ENCODE peak calls at places on chromosomes 1 and 21, in four cellular contexts. One of them, this sample, is unnamed.

GRCh38 chr1:47816325-47817071 is 180.7 kb downstream of the TRABD2B start:
- DNase-seq in endothelial cell: no peak
- DNase-seq in CD8-positive, alpha-beta T cell: no peak
- DNase-seq in brain microvascular endothelial cell: no peak
- DNase-seq in this sample: no peak

GRCh38 chr1:181258971-181259745 is 170.7 kb downstream of the IER5 start:
- DNase-seq in endothelial cell: no peak
- DNase-seq in CD8-positive, alpha-beta T cell: no peak
- DNase-seq in brain microvascular endothelial cell: no peak
- DNase-seq in this sample: no peak

GRCh38 chr1:234431255-234431654 is 47.7 kb downstream of the TARBP1 start:
- DNase-seq in endothelial cell: no peak
- DNase-seq in CD8-positive, alpha-beta T cell: no peak
- DNase-seq in brain microvascular endothelial cell: no peak
- DNase-seq in this sample: no peak

GRCh38 chr1:60394436-60394835 is 320.9 kb upstream of the C1orf87 start:
- DNase-seq in endothelial cell: no peak
- DNase-seq in CD8-positive, alpha-beta T cell: no peak
- DNase-seq in brain microvascular endothelial cell: no peak
- DNase-seq in this sample: no peak

GRCh38 chr1:227959325-227959860 is 11.7 kb upstream of the WNT9A start:
- DNase-seq in endothelial cell: no peak
- DNase-seq in CD8-positive, alpha-beta T cell: no peak
- DNase-seq in brain microvascular endothelial cell: no peak
- DNase-seq in this sample: no peak

GRCh38 chr1:950881-951280 is 8.2 kb downstream of the NOC2L start:
- DNase-seq in endothelial cell: no peak
- DNase-seq in CD8-positive, alpha-beta T cell: no peak
- DNase-seq in brain microvascular endothelial cell: no peak
- DNase-seq in this sample: no peak

GRCh38 chr1:81921344-81921743 is 120.6 kb downstream of the ADGRL2 start:
- DNase-seq in endothelial cell: no peak
- DNase-seq in CD8-positive, alpha-beta T cell: no peak
- DNase-seq in brain microvascular endothelial cell: no peak
- DNase-seq in this sample: no peak

GRCh38 chr1:238340989-238341388 is 450.3 kb upstream of the ZP4 start:
- DNase-seq in endothelial cell: no peak
- DNase-seq in CD8-positive, alpha-beta T cell: no peak
- DNase-seq in brain microvascular endothelial cell: no peak
- DNase-seq in this sample: no peak

GRCh38 chr21:26843912-26844257 is 1.3 kb downstream of the ADAMTS1 start:
- DNase-seq in endothelial cell: no peak
- DNase-seq in CD8-positive, alpha-beta T cell: no peak
- DNase-seq in brain microvascular endothelial cell: peak; percentile 60
- DNase-seq in this sample: no peak

GRCh38 chr21:42794551-42794950 is 84.8 kb downstream of the WDR4 start:
- DNase-seq in endothelial cell: no peak
- DNase-seq in CD8-positive, alpha-beta T cell: no peak
- DNase-seq in brain microvascular endothelial cell: no peak
- DNase-seq in this sample: no peak

GRCh38 chr1:186188004-186188539 is 187.0 kb downstream of the TPR start:
- DNase-seq in endothelial cell: no peak
- DNase-seq in CD8-positive, alpha-beta T cell: no peak
- DNase-seq in brain microvascular endothelial cell: peak; percentile 94
- DNase-seq in this sample: no peak

GRCh38 chr1:181655756-181656155 is 172.4 kb downstream of the CACNA1E start:
- DNase-seq in endothelial cell: no peak
- DNase-seq in CD8-positive, alpha-beta T cell: no peak
- DNase-seq in brain microvascular endothelial cell: no peak
- DNase-seq in this sample: no peak

GRCh38 chr1:248421384-248421783 is 18.5 kb downstream of the OR2T1 start:
- DNase-seq in endothelial cell: no peak
- DNase-seq in CD8-positive, alpha-beta T cell: no peak
- DNase-seq in brain microvascular endothelial cell: no peak
- DNase-seq in this sample: no peak

GRCh38 chr1:61442456-61443013 is 282.4 kb downstream of the TM2D1 start:
- DNase-seq in endothelial cell: no peak
- DNase-seq in CD8-positive, alpha-beta T cell: no peak
- DNase-seq in brain microvascular endothelial cell: no peak
- DNase-seq in this sample: no peak

GRCh38 chr1:65075123-65075976 is 72.7 kb upstream of the AK4 start:
- DNase-seq in endothelial cell: peak; percentile 52
- DNase-seq in CD8-positive, alpha-beta T cell: peak; percentile 27
- DNase-seq in brain microvascular endothelial cell: peak; percentile 58
- DNase-seq in this sample: peak; percentile 41

GRCh38 chr1:181423301-181423918 is 59.9 kb upstream of the CACNA1E start:
- DNase-seq in endothelial cell: peak; percentile 64
- DNase-seq in CD8-positive, alpha-beta T cell: no peak
- DNase-seq in brain microvascular endothelial cell: peak; percentile 48
- DNase-seq in this sample: peak; percentile 43

GRCh38 chr1:47477595-47478080 is 39.8 kb downstream of the FOXD2 start:
- DNase-seq in endothelial cell: no peak
- DNase-seq in CD8-positive, alpha-beta T cell: no peak
- DNase-seq in brain microvascular endothelial cell: no peak
- DNase-seq in this sample: no peak

GRCh38 chr21:44199448-44199847 is 41.3 kb downstream of the ICOSLG start:
- DNase-seq in endothelial cell: no peak
- DNase-seq in CD8-positive, alpha-beta T cell: no peak
- DNase-seq in brain microvascular endothelial cell: no peak
- DNase-seq in this sample: no peak

GRCh38 chr1:200917291-200917817 is 22.7 kb downstream of the INAVA start:
- DNase-seq in endothelial cell: no peak
- DNase-seq in CD8-positive, alpha-beta T cell: no peak
- DNase-seq in brain microvascular endothelial cell: no peak
- DNase-seq in this sample: no peak

GRCh38 chr1:184283999-184284398 is 102.8 kb upstream of the C1orf21 start:
- DNase-seq in endothelial cell: no peak
- DNase-seq in CD8-positive, alpha-beta T cell: no peak
- DNase-seq in brain microvascular endothelial cell: peak; percentile 84
- DNase-seq in this sample: no peak

GRCh38 chr1:242055921-242056320 is 57.0 kb upstream of the MAP1LC3C start:
- DNase-seq in endothelial cell: no peak
- DNase-seq in CD8-positive, alpha-beta T cell: no peak
- DNase-seq in brain microvascular endothelial cell: no peak
- DNase-seq in this sample: no peak

GRCh38 chr21:39724944-39725343 is 20.0 kb upstream of the IGSF5 start:
- DNase-seq in endothelial cell: no peak
- DNase-seq in CD8-positive, alpha-beta T cell: no peak
- DNase-seq in brain microvascular endothelial cell: no peak
- DNase-seq in this sample: no peak

GRCh38 chr1:106254748-106255147 is 801.7 kb upstream of the PRMT6 start:
- DNase-seq in endothelial cell: no peak
- DNase-seq in CD8-positive, alpha-beta T cell: no peak
- DNase-seq in brain microvascular endothelial cell: no peak
- DNase-seq in this sample: no peak

GRCh38 chr21:46063734-46064680 is 33.9 kb upstream of the COL6A2 start:
- DNase-seq in endothelial cell: no peak
- DNase-seq in CD8-positive, alpha-beta T cell: no peak
- DNase-seq in brain microvascular endothelial cell: no peak
- DNase-seq in this sample: no peak

GRCh38 chr1:213987422-213987875 is 324 bp upstream of the PROX1 start:
- DNase-seq in endothelial cell: no peak
- DNase-seq in CD8-positive, alpha-beta T cell: no peak
- DNase-seq in brain microvascular endothelial cell: no peak
- DNase-seq in this sample: no peak

GRCh38 chr1:213986925-213987250 is 885 bp upstream of the PROX1 start:
- DNase-seq in endothelial cell: no peak
- DNase-seq in CD8-positive, alpha-beta T cell: no peak
- DNase-seq in brain microvascular endothelial cell: no peak
- DNase-seq in this sample: no peak

GRCh38 chr1:213989071-213989739 is 1.4 kb downstream of the PROX1 start:
- DNase-seq in endothelial cell: no peak
- DNase-seq in CD8-positive, alpha-beta T cell: no peak
- DNase-seq in brain microvascular endothelial cell: no peak
- DNase-seq in this sample: peak; percentile 50

GRCh38 chr1:213988639-213989070 is 882 bp downstream of the PROX1 start:
- DNase-seq in endothelial cell: no peak
- DNase-seq in CD8-positive, alpha-beta T cell: no peak
- DNase-seq in brain microvascular endothelial cell: no peak
- DNase-seq in this sample: peak; percentile 41

DNA sequence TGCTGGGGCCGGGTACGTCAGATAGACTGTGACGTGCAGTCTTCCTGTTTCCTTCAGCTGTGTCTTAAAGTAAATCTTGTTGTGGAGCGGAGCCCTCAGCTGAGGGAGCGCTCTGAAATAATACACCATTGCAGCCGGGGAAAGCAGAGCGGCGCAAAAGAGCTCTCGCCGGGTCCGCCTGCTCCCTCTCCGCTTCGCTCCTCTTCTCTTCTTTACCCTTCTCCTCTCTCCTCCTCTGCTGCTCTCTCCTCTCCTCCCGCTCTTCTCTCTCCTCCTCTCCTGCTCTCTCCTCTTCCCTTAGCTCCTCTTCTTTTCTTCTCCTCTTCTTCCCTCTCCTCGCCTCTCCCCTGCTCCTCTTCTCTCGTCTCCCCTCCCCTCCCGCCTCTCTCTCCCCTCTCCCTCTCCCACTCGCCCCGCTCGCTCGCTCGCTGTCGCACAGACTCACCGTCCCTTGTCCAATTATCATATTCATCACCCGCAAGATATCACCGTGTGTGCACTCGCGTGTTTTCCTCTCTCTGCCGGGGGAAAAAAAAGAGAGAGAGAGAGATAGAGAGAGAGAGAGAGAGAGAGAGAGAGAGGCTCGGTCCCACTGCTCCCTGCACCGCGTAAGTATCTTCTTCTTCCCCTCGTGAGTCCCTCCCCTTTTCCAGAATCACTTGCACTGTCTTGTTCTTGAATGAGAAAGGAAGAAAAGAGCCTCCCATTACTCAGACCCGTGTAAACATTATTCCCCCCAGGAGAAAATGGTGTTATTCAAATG is at the start of gene PROX1:
- DNase-seq in endothelial cell: peak; percentile 79
- DNase-seq in CD8-positive, alpha-beta T cell: no peak
- DNase-seq in brain microvascular endothelial cell: peak; percentile 68
- DNase-seq in this sample: peak; percentile 84
- TF ChIP-seq CTCF in endothelial cell: no peak
- TF ChIP-seq CTCF in CD8-positive, alpha-beta T cell: no peak
- TF ChIP-seq CTCF in brain microvascular endothelial cell: peak; percentile 11
- TF ChIP-seq CTCF in this sample: no peak

GRCh38 chr1:11518016-11518670 is 39.2 kb downstream of the DISP3 start:
- DNase-seq in endothelial cell: no peak
- DNase-seq in CD8-positive, alpha-beta T cell: no peak
- DNase-seq in brain microvascular endothelial cell: no peak
- DNase-seq in this sample: no peak

GRCh38 chr1:11516961-11517635 is 38.1 kb downstream of the DISP3 start:
- DNase-seq in endothelial cell: no peak
- DNase-seq in CD8-positive, alpha-beta T cell: no peak
- DNase-seq in brain microvascular endothelial cell: no peak
- DNase-seq in this sample: no peak

GRCh38 chr1:11518791-11519628 is 40.1 kb downstream of the DISP3 start:
- DNase-seq in endothelial cell: no peak
- DNase-seq in CD8-positive, alpha-beta T cell: no peak
- DNase-seq in brain microvascular endothelial cell: no peak
- DNase-seq in this sample: no peak

GRCh38 chr1:11514366-11514765 is 35.4 kb downstream of the DISP3 start:
- DNase-seq in endothelial cell: no peak
- DNase-seq in CD8-positive, alpha-beta T cell: no peak
- DNase-seq in brain microvascular endothelial cell: no peak
- DNase-seq in this sample: no peak

GRCh38 chr1:11515403-11516300 is 36.7 kb downstream of the DISP3 start:
- DNase-seq in endothelial cell: no peak
- DNase-seq in CD8-positive, alpha-beta T cell: no peak
- DNase-seq in brain microvascular endothelial cell: no peak
- DNase-seq in this sample: no peak
- TF ChIP-seq CTCF in endothelial cell: no peak
- TF ChIP-seq CTCF in CD8-positive, alpha-beta T cell: no peak
- TF ChIP-seq CTCF in brain microvascular endothelial cell: no peak
- TF ChIP-seq CTCF in this sample: no peak

DNA sequence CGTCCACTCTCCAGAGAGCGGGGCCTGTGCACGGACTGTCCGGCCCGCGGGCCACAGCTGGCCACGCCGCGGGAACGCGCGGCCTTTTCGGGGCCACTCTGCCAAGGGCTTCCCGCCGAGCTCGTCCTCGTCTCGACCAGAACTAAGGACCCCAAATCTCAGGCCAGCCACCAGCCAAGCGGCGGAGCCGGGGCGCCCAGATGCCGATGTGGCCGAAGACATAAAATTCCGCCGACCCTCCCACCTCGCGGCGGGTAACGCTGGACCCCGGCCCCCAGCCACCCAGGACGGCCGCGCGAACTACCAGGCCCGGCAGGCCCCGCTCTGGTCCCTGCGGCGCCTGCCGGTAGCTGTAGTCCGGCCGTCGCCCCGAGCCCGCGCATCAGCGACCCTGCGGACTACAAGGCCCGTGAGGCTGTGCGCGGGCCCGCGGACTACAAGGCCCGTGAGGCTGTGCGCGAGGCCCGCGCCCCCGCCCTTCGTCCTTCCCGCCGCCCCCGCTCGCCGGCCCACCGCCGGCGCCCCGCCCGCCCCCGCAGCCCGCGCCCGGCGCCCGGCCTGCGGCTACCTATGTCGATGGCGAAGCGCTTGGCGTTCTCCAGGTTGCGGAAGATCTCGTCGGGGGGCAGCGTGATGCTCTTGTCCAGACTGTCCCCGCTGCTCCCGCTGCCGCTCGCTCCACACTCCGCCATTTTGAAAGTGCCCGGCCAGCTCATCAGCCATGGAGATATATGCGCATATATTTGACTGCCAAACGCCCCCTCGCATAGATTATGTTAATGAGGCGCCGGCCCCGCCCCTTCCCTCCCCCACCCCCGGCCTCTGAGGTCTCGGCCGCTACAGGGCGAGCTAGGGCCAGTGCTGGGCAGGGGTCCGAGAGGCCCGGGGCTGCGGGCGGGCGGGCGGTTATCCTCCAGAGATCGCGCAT is at the start of gene PANK4:
- DNase-seq in endothelial cell: peak; percentile 91
- DNase-seq in CD8-positive, alpha-beta T cell: peak; percentile 77
- DNase-seq in brain microvascular endothelial cell: peak; percentile 89
- DNase-seq in this sample: peak; percentile 93
- TF ChIP-seq CTCF in endothelial cell: no peak
- TF ChIP-seq CTCF in CD8-positive, alpha-beta T cell: no peak
- TF ChIP-seq CTCF in brain microvascular endothelial cell: no peak
- TF ChIP-seq CTCF in this sample: no peak

GRCh38 chr1:190649553-190649952 is 171.9 kb upstream of the BRINP3 start:
- DNase-seq in endothelial cell: no peak
- DNase-seq in CD8-positive, alpha-beta T cell: no peak
- DNase-seq in brain microvascular endothelial cell: no peak
- DNase-seq in this sample: no peak
- TF ChIP-seq CTCF in endothelial cell: no peak
- TF ChIP-seq CTCF in CD8-positive, alpha-beta T cell: peak; percentile 35
- TF ChIP-seq CTCF in brain microvascular endothelial cell: no peak
- TF ChIP-seq CTCF in this sample: no peak

DNA sequence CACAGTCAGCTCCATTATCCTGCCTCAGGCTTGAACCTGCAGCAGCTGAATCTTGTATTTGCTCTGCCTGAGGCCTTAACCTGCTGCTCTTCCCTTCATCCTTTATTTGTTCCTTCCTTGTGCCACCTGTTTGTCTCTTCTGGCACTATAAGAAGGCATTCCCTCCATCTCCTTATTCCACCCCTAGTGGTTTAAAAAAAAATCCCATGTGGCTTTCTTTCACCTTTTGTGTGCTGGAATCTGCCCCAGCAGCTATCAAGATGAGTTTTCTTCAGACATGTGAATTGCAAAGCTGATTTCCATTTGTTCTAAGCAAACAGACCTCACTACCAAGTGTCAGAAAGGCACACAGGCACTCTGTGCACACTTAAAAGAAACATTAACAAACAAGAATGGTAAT is 294.6 kb downstream of the TTLL7 start:
- DNase-seq in endothelial cell: no peak
- DNase-seq in CD8-positive, alpha-beta T cell: no peak
- DNase-seq in brain microvascular endothelial cell: no peak
- DNase-seq in this sample: no peak
- TF ChIP-seq CTCF in endothelial cell: no peak
- TF ChIP-seq CTCF in CD8-positive, alpha-beta T cell: no peak
- TF ChIP-seq CTCF in brain microvascular endothelial cell: no peak
- TF ChIP-seq CTCF in this sample: no peak

This sample was measured in nephron progenitor cell.